ENCODE peak calls at places on chromosomes 12 and 14, in six cellular contexts. C is HCT116, P is SK-N-SH, K is astrocyte, W is endodermal cell, L is IMR-90. S is an unnamed sample.

GRCh38 chr12:122886161-122886560 is 9.8 kb downstream of the VPS37B start:
- DNase-seq in L (no peak), W (no peak), C (no peak), P (no peak), K (no peak), S (no peak)

GRCh38 chr14:90585106-90585505 is 188.3 kb downstream of the CALM1 start:
- DNase-seq in C (no peak), P (no peak), W (no peak), K (no peak), L (no peak), S (no peak)

GRCh38 chr12:107912421-107913004 is 138.0 kb downstream of the ASCL4 start:
- DNase-seq in P (peak; percentile 69), C (peak; percentile 28), W (peak; percentile 98), L (no peak), K (no peak), S (no peak)

GRCh38 chr12:49672351-49673181 is 34.6 kb downstream of the FMNL3 start:
- DNase-seq in L (no peak), P (no peak), C (no peak), K (no peak), W (no peak), S (no peak)

GRCh38 chr14:101222362-101223090 is 319.0 kb upstream of the RTL1 start:
- DNase-seq in W (peak; percentile 38), K (no peak), P (no peak), C (no peak), L (no peak), S (no peak)

GRCh38 chr12:104825408-104825807 is 132.7 kb downstream of the SLC41A2 start:
- DNase-seq in L (peak; percentile 6), P (no peak), W (peak; percentile 66), C (no peak), K (no peak), S (no peak)

GRCh38 chr12:116861331-116861730 is 19.9 kb downstream of the HRK start:
- DNase-seq in C (no peak), K (peak; percentile 72), W (peak; percentile 77), L (peak; percentile 90), P (peak; percentile 84), S (no peak)

GRCh38 chr14:85590784-85591183 is 60.8 kb downstream of the FLRT2 start:
- DNase-seq in P (no peak), C (no peak), W (no peak), K (peak; percentile 76), L (peak; percentile 55), S (no peak)

GRCh38 chr14:49424436-49425331 is 161.5 kb downstream of the RPS29 start:
- DNase-seq in W (no peak), L (no peak), K (no peak), C (no peak), P (no peak), S (no peak)

GRCh38 chr12:2739832-2740641 is 54.7 kb upstream of the FKBP4 start:
- DNase-seq in P (peak; percentile 46), C (no peak), K (peak; percentile 13), L (peak; percentile 34), W (peak; percentile 78), S (no peak)

GRCh38 chr14:105169776-105170655 is 1.4 kb upstream of the JAG2 start:
- DNase-seq in L (no peak), P (no peak), K (no peak), C (no peak), W (no peak), S (no peak)

GRCh38 chr12:94545937-94546771 is 86.5 kb upstream of the CEP83 start:
- DNase-seq in K (peak; percentile 52), C (peak; percentile 77), P (peak; percentile 75), W (peak; percentile 89), L (peak; percentile 68), S (no peak)

DNA sequence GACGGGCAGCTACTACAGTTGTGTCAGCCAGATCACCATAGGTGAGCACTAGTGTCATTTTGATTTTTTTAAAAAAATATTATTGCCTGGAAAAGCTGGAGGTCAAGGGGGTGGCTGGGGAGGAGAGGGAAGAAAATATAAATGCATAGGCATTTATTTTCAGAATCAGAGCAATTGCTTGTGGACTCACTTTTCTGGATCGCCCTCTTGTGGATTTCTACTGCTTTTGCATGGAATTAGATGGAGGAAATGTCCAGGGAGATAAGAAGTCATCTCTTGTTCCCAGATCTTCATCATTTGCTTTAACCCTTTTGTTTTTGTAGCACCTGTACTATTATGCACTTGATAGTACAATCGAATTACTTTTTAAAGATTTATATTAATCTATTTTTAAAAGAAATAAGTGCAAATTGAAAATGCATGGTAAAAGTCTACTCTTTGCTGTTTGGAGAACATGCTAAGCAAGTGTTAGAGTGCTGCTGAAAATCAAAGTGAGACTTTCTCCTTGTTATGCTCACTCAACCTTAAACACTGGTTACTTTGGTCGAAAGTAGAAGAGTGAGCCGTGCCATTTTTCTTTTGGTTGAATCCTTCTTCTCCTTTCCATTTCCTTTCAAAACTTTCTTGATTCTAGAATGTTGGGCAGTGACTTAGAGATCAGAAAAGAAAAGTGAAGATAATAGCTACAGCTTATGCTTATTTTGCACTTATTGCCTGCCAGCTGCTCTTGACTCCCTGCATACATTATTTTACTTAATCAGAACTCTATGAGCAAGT is 60.6 kb upstream of the ANO4 start:
- DNase-seq in K (no peak), W (no peak), L (peak; percentile 60), C (peak; percentile 21), P (no peak), S (no peak)
- TF ChIP-seq CTCF in K (peak; percentile 69), W (peak; percentile 80), L (peak; percentile 67), C (peak; percentile 57), P (peak; percentile 65), S (peak; percentile 46)

DNA sequence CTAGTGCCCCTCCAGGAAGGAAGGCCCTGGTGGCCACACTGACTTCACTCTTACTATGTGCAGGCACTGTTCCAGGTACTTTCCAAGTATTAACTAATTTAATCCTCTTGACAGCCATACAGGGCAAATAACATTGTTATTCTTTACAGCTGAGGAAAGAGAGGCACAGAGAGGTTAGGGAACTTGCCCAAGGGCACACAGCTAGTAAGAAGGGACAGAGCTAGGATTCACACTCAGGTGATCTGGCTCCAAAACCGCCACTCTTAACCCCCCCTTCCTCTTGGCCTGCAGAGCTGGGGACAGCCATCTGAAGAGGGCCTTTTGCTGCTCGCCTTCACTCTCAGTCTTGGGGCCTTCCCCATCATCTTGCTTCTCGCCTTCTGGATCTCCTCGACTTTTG is 4.0 kb downstream of the JDP2 start:
- DNase-seq in P (no peak), W (no peak), K (no peak), C (no peak), L (no peak), S (no peak)
- H3K27ac ChIP-seq in P (no peak overlapping the region), W (no peak overlapping the region), K (no peak overlapping the region), C (no peak overlapping the region), L (no peak overlapping the region), S (no peak overlapping the region)

GRCh38 chr12:10719482-10719881 is 3.6 kb downstream of the YBX3 start:
- DNase-seq in K (no peak), P (no peak), C (no peak), W (no peak), L (no peak), S (no peak)

GRCh38 chr12:10722502-10722904 is 620 bp downstream of the YBX3 start:
- DNase-seq in P (peak; percentile 23), K (peak; percentile 47), C (no peak), L (peak; percentile 65), W (peak; percentile 87), S (peak; percentile 85)

GRCh38 chr12:10721654-10722501 is 1.2 kb downstream of the YBX3 start:
- DNase-seq in W (no peak), C (peak; percentile 81), L (peak; percentile 99), P (no peak), K (peak; percentile 98), S (peak; percentile 97)

GRCh38 chr12:10720974-10721565 is 2.1 kb downstream of the YBX3 start:
- DNase-seq in W (no peak), L (no peak), P (no peak), K (no peak), C (no peak), S (no peak)

DNA sequence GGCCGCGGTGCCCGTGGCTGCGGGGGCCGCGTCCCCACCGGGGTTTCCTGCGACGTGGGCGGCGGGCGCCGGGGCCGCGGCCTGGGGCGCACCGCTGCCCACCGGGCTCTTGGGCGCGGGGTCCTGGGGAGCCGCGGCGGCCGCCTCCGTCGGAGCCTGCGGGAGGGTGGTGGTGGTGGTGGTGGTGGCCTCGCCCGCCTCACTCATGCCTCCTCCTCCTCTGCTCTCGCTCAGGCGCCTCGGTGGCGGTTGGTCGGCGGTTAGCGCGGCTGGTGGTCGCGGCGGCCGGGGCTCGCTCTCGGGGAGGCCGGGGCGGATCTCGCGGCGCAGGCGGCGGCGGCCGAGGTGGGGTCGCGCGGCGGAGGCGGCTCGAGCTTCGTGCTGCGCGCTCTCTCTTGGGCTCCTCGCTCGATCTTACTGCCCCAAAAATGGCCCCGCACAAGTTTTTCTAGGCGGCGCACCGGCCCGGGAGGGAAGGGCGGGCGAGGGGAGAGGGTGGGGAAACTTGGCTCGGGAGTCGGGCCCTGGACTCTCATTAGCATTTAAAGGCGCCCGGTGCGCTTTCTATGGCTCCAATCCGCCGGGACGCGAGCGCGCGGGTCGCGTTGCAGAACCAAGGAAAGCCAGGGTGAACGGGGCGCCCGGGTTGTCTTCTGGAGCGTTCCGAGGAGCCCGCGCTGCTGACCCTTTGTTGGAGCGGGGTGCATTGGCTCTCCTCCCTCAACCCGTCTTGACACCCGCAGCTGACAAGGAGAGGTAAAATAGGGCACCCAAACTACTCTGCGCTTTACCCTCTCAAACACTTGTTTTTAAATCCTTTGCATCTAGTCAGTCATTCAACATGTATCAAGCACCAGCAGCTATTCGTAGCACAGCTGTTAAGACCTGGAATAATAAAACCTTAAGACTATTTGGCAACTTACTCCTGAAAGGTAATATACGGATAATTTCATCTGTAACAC is at the start of gene YBX3:
- DNase-seq in P (peak; percentile 14), K (peak; percentile 67), W (peak; percentile 95), L (peak; percentile 75), C (peak; percentile 66), S (peak; percentile 95)
- H3K9ac ChIP-seq in P (peak within 1 kb of the TSS; percentile 23), K (peak within 1 kb of the TSS; percentile 99), W (peak within 1 kb of the TSS; percentile 58), L (peak within 1 kb of the TSS; percentile 78), C (peak within 1 kb of the TSS; percentile 97), S (peak within 1 kb of the TSS; percentile 91)

DNA sequence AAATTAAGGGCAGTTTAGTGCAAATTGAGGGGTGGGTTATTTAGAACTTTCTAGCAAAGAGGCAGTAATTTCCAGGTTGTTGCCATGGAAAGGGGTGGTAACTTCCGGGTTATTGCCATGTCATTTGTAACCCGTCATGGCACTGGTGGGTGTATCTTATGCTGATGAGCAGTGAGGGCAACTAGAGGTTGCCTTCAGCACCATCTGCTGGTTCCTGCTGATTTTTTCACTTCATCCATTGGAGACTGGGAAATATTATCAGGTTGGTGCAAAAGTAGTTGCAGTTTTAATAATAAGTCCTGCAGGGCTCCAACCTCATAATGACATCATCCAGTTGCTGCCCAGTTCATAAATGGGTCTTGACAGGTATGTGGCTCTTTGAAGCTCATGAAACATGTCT is 24.4 kb upstream of the SERPINA4 start:
- DNase-seq in C (peak; percentile 74), K (no peak), L (no peak), W (peak; percentile 66), P (no peak), S (no peak)
- TF ChIP-seq CTCF in C (peak; percentile 57), K (no peak), L (no peak), W (peak; percentile 58), P (peak; percentile 34), S (peak; percentile 2)

GRCh38 chr14:45680531-45680930 is 427.5 kb upstream of the MIS18BP1 start:
- DNase-seq in K (no peak), L (no peak), C (no peak), P (no peak), W (no peak), S (no peak)

GRCh38 chr14:45678163-45678562 is 425.2 kb upstream of the MIS18BP1 start:
- DNase-seq in W (no peak), P (no peak), K (no peak), C (no peak), L (no peak), S (no peak)

GRCh38 chr14:45679852-45680251 is 426.9 kb upstream of the MIS18BP1 start:
- DNase-seq in P (no peak), K (peak; percentile 89), C (peak; percentile 15), W (no peak), L (peak; percentile 69), S (no peak)
- H3K27ac ChIP-seq in P (peak overlapping the region; percentile 41), K (peak overlapping the region; percentile 33), C (no peak overlapping the region), W (no peak overlapping the region), L (no peak overlapping the region), S (no peak overlapping the region)

S was measured in kidney.